ENCODE peak calls at places on chromosome 10, in seven cellular contexts. Z is uterus, Y is right lobe of liver, F is psoas muscle, D is left ventricle myocardium inferior, O is A549, Q is esophagus muscularis mucosa. G is an unnamed sample. For H3K9me3 and H3K4me1, the result is how much of the 10 kb centered on the place peaks cover.

GRCh38 chr10:112314822-112315474 is 31.7 kb downstream of the TECTB start:
- DNase-seq in Q (no peak), F (peak), Z (peak), O (peak), D (peak), Y (peak), G (peak)

GRCh38 chr10:117653170-117653515 is 110.6 kb downstream of the EMX2 start:
- DNase-seq in D (no peak), Y (no peak), F (no peak), Z (peak), Q (no peak), O (peak), G (no peak)

GRCh38 chr10:132395704-132396494 is 1.1 kb upstream of the PWWP2B start:
- DNase-seq in Z (peak), Y (peak), D (peak), Q (no peak), O (no peak), F (peak), G (peak)

GRCh38 chr10:95963992-95964391 is 56.2 kb downstream of the CC2D2B start:
- DNase-seq in Y (no peak), D (no peak), Z (no peak), Q (no peak), O (no peak), F (no peak), G (no peak)

GRCh38 chr10:31602541-31603244 is 283.7 kb downstream of the ZEB1 start:
- DNase-seq in D (peak), Y (no peak), Z (peak), F (peak), Q (peak), O (peak), G (peak)

GRCh38 chr10:22438714-22439113 is 93.4 kb downstream of the SPAG6 start:
- DNase-seq in D (no peak), F (no peak), Q (peak), O (no peak), Y (no peak), Z (no peak), G (no peak)

GRCh38 chr10:37752309-37752875 is 105.0 kb downstream of the ZNF248 start:
- DNase-seq in Q (peak), O (no peak), Y (no peak), Z (no peak), D (no peak), F (no peak), G (no peak)

GRCh38 chr10:79222186-79222585 is 125.1 kb upstream of the PPIF start:
- DNase-seq in Q (no peak), O (no peak), F (no peak), Z (no peak), D (no peak), Y (no peak), G (no peak)

GRCh38 chr10:4849555-4850242 is 23.7 kb downstream of the AKR1E2 start:
- DNase-seq in D (peak), Y (peak), F (peak), Z (peak), O (peak), Q (peak), G (peak)

GRCh38 chr10:52390388-52390787 is 76.3 kb downstream of the DKK1 start:
- DNase-seq in Q (no peak), O (no peak), D (no peak), F (no peak), Y (no peak), Z (no peak), G (no peak)

GRCh38 chr10:68330852-68331454 is 911 bp upstream of the HNRNPH3 start:
- DNase-seq in D (peak), O (no peak), F (peak), Q (no peak), Z (peak), Y (peak), G (peak)

GRCh38 chr10:5800782-5801181 is 12.5 kb downstream of the GDI2 start:
- DNase-seq in Z (no peak), D (no peak), Q (no peak), F (no peak), Y (no peak), O (no peak), G (no peak)

GRCh38 chr10:71314028-71314693 is 4.9 kb upstream of the SLC29A3 start:
- DNase-seq in F (peak), Y (no peak), O (peak), Q (no peak), D (peak), Z (peak), G (peak)

GRCh38 chr10:9096288-9096687 is 1041.8 kb downstream of the GATA3 start:
- DNase-seq in Q (no peak), Z (no peak), D (no peak), O (no peak), F (no peak), Y (no peak), G (no peak)

GRCh38 chr10:79125092-79125491 is 56.3 kb downstream of the ZMIZ1 start:
- DNase-seq in Y (no peak), D (no peak), F (no peak), Q (no peak), O (no peak), Z (no peak), G (no peak)

GRCh38 chr10:126247454-126247975 is 140.8 kb downstream of the ADAM12 start:
- DNase-seq in O (peak), Y (no peak), Q (no peak), F (peak), D (peak), Z (peak), G (peak)

GRCh38 chr10:955820-956217 is 24.3 kb upstream of the LARP4B start:
- DNase-seq in O (no peak), D (no peak), Z (no peak), F (no peak), Q (no peak), Y (no peak), G (no peak)

GRCh38 chr10:88657901-88658300 is 6.3 kb upstream of the LIPF start:
- DNase-seq in Y (no peak), D (no peak), O (no peak), Z (no peak), Q (no peak), F (no peak), G (no peak)

GRCh38 chr10:86536294-86536861 is 14.8 kb upstream of the WAPL start:
- DNase-seq in Z (no peak), Y (peak), Q (no peak), D (no peak), F (no peak), O (no peak), G (peak)

GRCh38 chr10:30454744-30455498 is 20.9 kb downstream of the MAP3K8 start:
- DNase-seq in Y (no peak), O (no peak), F (no peak), Z (no peak), Q (no peak), D (no peak), G (no peak)

GRCh38 chr10:86047588-86047987 is 319.0 kb downstream of the GRID1 start:
- DNase-seq in Q (no peak), Z (no peak), D (no peak), Y (no peak), O (no peak), F (no peak), G (no peak)

GRCh38 chr10:122999347-122999746 is 9.2 kb downstream of the IKZF5 start:
- DNase-seq in O (no peak), Z (no peak), Q (no peak), D (no peak), Y (no peak), F (no peak), G (no peak)

GRCh38 chr10:24518981-24519597 is 204.6 kb downstream of the ARHGAP21 start:
- DNase-seq in F (peak), Q (no peak), D (peak), O (peak), Z (peak), Y (peak), G (no peak)

GRCh38 chr10:125679436-125679835 is 3.5 kb downstream of the TEX36 start:
- DNase-seq in Z (no peak), F (no peak), D (no peak), Y (no peak), Q (no peak), O (no peak), G (no peak)

GRCh38 chr10:112961609-112962008 is 11.6 kb downstream of the TCF7L2 start:
- DNase-seq in D (no peak), Q (no peak), O (no peak), F (no peak), Z (no peak), Y (no peak), G (no peak)

GRCh38 chr10:89553064-89553734 is 17.8 kb upstream of the SLC16A12 start:
- DNase-seq in Y (no peak), Z (no peak), F (no peak), O (peak), D (no peak), Q (no peak), G (no peak)

GRCh38 chr10:69474688-69475432 is 23.6 kb downstream of the TSPAN15 start:
- DNase-seq in F (no peak), Q (no peak), Y (no peak), O (peak), D (no peak), Z (peak), G (peak)

GRCh38 chr10:69470463-69471163 is 19.3 kb downstream of the TSPAN15 start:
- DNase-seq in D (no peak), O (no peak), F (no peak), Z (no peak), Y (no peak), Q (no peak), G (no peak)

GRCh38 chr10:69473304-69473985 is 22.2 kb downstream of the TSPAN15 start:
- DNase-seq in Y (no peak), D (no peak), F (no peak), Z (peak), Q (no peak), O (no peak), G (no peak)

GRCh38 chr10:69472142-69472541 is 20.9 kb downstream of the TSPAN15 start:
- DNase-seq in O (no peak), D (no peak), Z (no peak), Q (no peak), F (no peak), Y (no peak), G (no peak)

GRCh38 chr10:69472544-69472943 is 21.3 kb downstream of the TSPAN15 start:
- DNase-seq in Z (no peak), F (no peak), D (no peak), Y (no peak), Q (no peak), O (no peak), G (no peak)
- H3K27ac ChIP-seq in Z (peak), F (peak), D (peak), Y (no peak), Q (peak), O (no peak), G (no peak)

DNA sequence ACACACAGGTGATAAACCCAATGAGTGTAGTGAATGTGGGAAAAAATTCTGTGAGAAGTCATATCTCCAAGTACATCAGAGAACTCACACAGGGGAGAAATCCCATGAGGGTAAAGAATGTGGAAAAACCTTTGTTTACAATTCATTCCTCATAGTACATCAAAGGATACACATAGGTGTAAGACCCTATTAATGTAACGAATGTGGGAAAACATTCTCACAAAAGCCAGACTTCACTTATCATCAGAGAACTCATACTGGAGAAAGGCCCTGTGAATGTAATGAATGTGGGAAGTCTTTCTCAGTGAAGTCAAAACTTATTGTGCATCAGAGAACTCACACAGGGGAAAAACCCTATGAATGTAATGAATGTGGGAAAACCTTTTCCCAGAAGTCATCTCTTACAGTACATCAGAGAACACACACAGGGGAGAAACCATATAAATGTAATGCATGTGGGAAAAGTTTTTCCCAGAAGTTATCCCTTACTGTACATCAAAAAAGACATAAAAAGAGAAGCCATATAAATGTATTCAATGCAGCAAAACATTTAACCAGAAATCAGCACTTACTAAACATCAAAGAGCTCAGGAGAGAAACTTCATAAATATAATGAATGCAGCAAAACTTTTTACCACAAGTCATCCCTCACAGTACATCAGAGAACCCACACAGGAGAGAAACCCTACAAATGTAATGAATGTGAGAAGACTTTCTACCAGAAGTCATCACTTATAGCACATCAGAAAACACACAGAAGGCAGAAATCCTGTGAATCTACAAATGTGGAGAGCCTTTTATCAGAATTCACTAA is 49.8 kb downstream of the ZNF239 start:
- DNase-seq in D (no peak), F (no peak), Y (no peak), Z (no peak), O (no peak), Q (no peak), G (no peak)
- H3K9me3 ChIP-seq in D (half or more), F (half or more), Y (under half), Z (under half), O (half or more), Q (half or more), G (under half)

DNA sequence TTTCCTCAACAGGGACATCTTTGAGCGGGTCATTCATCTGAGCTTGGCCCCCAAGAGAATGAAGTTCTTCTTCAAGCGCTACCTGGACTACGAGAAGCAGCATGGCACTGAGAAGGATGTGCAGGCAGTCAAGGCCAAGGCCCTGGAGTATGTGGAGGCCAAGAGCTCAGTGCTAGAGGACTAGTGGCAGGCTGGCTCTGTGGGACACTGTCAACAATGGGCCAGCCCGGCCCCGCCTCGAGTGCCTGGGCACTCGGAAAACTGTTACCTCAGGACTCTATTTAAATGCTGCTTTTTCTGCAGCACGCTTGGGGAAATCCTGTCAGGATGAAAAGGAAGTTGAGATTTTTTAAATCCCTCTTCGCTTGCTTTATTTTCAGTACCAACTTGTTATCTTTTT is 6.8 kb downstream of the CALHM2 start:
- DNase-seq in Z (no peak), Y (no peak), O (no peak), D (no peak), Q (no peak), F (no peak), G (no peak)
- H3K4me1 ChIP-seq in Z (half or more), Y (under half), O (under half), D (half or more), Q (half or more), F (under half), G (under half)

DNA sequence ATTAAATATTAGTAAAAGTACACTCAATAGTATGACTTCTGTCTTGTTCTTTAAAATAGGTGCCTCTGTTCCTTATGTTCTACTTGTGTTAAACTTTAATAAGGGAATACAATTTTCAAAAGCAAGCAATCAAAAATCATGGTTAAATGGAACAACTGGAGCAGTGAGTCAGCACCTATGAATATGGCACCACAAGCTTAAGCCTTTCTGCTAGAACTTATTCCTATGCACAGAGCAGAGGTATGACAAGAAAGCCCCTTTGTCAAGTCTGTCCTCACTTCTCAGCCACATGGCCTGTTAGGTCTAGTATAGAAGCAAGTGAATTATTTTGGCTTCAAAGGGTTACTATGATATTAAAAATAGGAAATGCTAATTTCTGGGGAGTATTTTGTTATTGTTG is 29.8 kb downstream of the FAM13C start:
- DNase-seq in F (no peak), Q (no peak), Y (no peak), Z (no peak), D (no peak), O (no peak), G (no peak)
- H3K27ac ChIP-seq in F (peak), Q (peak), Y (no peak), Z (no peak), D (no peak), O (no peak), G (no peak)

G was measured in aorta.